ENCODE peak calls at places on chromosome 20, in four cellular contexts. O is dorsolateral prefrontal cortex, D is kidney epithelial cell, C is Peyer's patch. T is an unnamed sample.

GRCh38 chr20:10671850-10672578 is 1.8 kb downstream of the JAG1 start:
- DNase-seq in D (no peak), O (no peak), C (peak), T (no peak)

GRCh38 chr20:31666258-31667042 is 28.7 kb downstream of the COX4I2 start:
- DNase-seq in O (peak), C (peak), D (no peak), T (no peak)

GRCh38 chr20:9110916-9111432 is 42.1 kb downstream of the PLCB4 start:
- DNase-seq in D (no peak), C (no peak), O (no peak), T (no peak)

GRCh38 chr20:58246346-58246745 is 17.9 kb upstream of the ANKRD60 start:
- DNase-seq in C (no peak), D (no peak), O (no peak), T (no peak)

GRCh38 chr20:17650816-17651760 is 31.0 kb downstream of the RRBP1 start:
- DNase-seq in D (no peak), O (no peak), C (no peak), T (no peak)

GRCh38 chr20:62937353-62938104 is 418 bp upstream of the GID8 start:
- DNase-seq in D (peak), C (peak), O (peak), T (peak)

GRCh38 chr20:32285082-32285620 is 7.7 kb downstream of the KIF3B start:
- DNase-seq in D (no peak), O (no peak), C (no peak), T (no peak)

GRCh38 chr20:625360-625932 is 15.3 kb upstream of the TCF15 start:
- DNase-seq in O (no peak), D (no peak), C (no peak), T (no peak)

GRCh38 chr20:1870792-1871550 is 24.2 kb upstream of the SIRPA start:
- DNase-seq in C (peak), O (no peak), D (no peak), T (no peak)

GRCh38 chr20:2984956-2985661 is 58.3 kb upstream of the GNRH2 start:
- DNase-seq in O (no peak), C (no peak), D (peak), T (no peak)

GRCh38 chr20:4625687-4626086 is 96.0 kb upstream of the PRND start:
- DNase-seq in O (no peak), D (no peak), C (no peak), T (no peak)

GRCh38 chr20:62704341-62704948 is 4.2 kb upstream of the NTSR1 start:
- DNase-seq in O (peak), C (peak), D (peak), T (no peak)

GRCh38 chr20:77231-77630 is 10.2 kb upstream of the DEFB125 start:
- DNase-seq in C (no peak), D (no peak), O (no peak), T (no peak)

GRCh38 chr20:381581-382290 is 1.2 kb downstream of the TRIB3 start:
- DNase-seq in O (peak), D (no peak), C (peak), T (no peak)

GRCh38 chr20:40892642-40893041 is 136.0 kb upstream of the TOP1 start:
- DNase-seq in C (no peak), O (no peak), D (no peak), T (no peak)
- TF ChIP-seq CTCF in C (no peak), O (no peak), D (no peak), T (no peak)

GRCh38 chr20:53826090-53826489 is 232.5 kb upstream of the ZNF217 start:
- DNase-seq in D (no peak), C (peak), O (no peak), T (no peak)

GRCh38 chr20:53826597-53827291 is 233.1 kb upstream of the ZNF217 start:
- DNase-seq in C (peak), D (peak), O (no peak), T (no peak)

GRCh38 chr20:53828673-53829085 is 235.0 kb upstream of the ZNF217 start:
- DNase-seq in C (peak), D (peak), O (no peak), T (no peak)

GRCh38 chr20:53827996-53828672 is 234.5 kb upstream of the ZNF217 start:
- DNase-seq in D (peak), C (peak), O (no peak), T (no peak)

GRCh38 chr20:53827292-53827995 is 233.8 kb upstream of the ZNF217 start:
- DNase-seq in C (no peak), D (no peak), O (no peak), T (no peak)
- H3K4me3 ChIP-seq in C (no peak), D (no peak), O (no peak), T (no peak)

GRCh38 chr20:54476336-54476928 is 1.0 kb downstream of the DOK5 start:
- DNase-seq in C (no peak), O (no peak), D (no peak), T (no peak)

GRCh38 chr20:54477134-54477533 is 1.7 kb downstream of the DOK5 start:
- DNase-seq in C (no peak), D (no peak), O (no peak), T (no peak)

GRCh38 chr20:54481442-54481841 is 6.0 kb downstream of the DOK5 start:
- DNase-seq in C (no peak), D (no peak), O (no peak), T (no peak)

GRCh38 chr20:54477556-54477955 is 2.2 kb downstream of the DOK5 start:
- DNase-seq in D (no peak), O (no peak), C (no peak), T (no peak)

GRCh38 chr20:54479138-54479906 is 3.9 kb downstream of the DOK5 start:
- DNase-seq in D (no peak), C (no peak), O (no peak), T (no peak)
- TF ChIP-seq CTCF in D (peak), C (no peak), O (peak), T (no peak)

GRCh38 chr20:50099121-50099520 is 13.8 kb downstream of the UBE2V1 start:
- DNase-seq in O (no peak), C (no peak), D (no peak), T (no peak)

GRCh38 chr20:50099565-50099991 is 13.4 kb downstream of the UBE2V1 start:
- DNase-seq in D (no peak), C (no peak), O (no peak), T (no peak)

GRCh38 chr20:50101281-50101680 is 11.7 kb downstream of the UBE2V1 start:
- DNase-seq in C (no peak), O (no peak), D (no peak), T (no peak)

GRCh38 chr20:50101900-50102299 is 11.1 kb downstream of the UBE2V1 start:
- DNase-seq in O (no peak), D (no peak), C (no peak), T (no peak)

GRCh38 chr20:50100552-50100951 is 12.4 kb downstream of the UBE2V1 start:
- DNase-seq in D (no peak), O (no peak), C (no peak), T (no peak)
- H3K4me3 ChIP-seq in D (no peak), O (no peak), C (no peak), T (no peak)

DNA sequence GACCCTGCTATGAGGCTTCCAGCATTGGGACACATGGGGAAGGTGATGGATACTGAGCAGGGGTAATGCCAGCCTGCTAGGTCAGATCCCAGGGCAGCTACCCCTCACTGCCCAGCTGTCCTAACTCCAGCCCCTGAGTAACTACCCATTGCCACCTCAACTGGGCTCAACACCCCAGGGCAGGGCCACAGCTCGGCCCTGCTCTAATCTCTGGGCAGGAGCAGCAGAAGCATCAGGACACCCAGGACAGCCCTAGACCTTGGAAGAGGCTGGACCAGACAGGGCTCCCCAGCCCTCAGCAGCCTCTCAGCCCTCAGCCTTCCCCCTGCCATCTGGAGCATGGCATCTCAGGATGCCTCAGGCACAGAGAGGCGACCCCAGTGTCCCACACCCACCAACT is 67.4 kb upstream of the TOP1 start:
- DNase-seq in C (peak), D (no peak), O (no peak), T (peak)
- TF ChIP-seq CTCF in C (no peak), D (no peak), O (no peak), T (no peak)